ENCODE peak calls at places on chromosomes 12 and 14, in five cellular contexts. F is iPS DF 6.9, G is adipocyte, A is stomach, S is endothelial cell of umbilical vein. O is an unnamed sample.

GRCh38 chr14:22484638-22485037 is 104.4 kb downstream of the DAD1 start:
- DNase-seq in F (no peak), G (peak), A (no peak), S (no peak), O (no peak)

GRCh38 chr12:108335349-108336119 is 3.6 kb downstream of the CMKLR1 start:
- DNase-seq in F (no peak), G (no peak), A (no peak), S (no peak), O (no peak)

GRCh38 chr12:106219043-106219442 is 28.8 kb downstream of the CKAP4 start:
- DNase-seq in F (no peak), G (no peak), A (no peak), S (no peak), O (no peak)

GRCh38 chr14:75044322-75044721 is 6.9 kb downstream of the MLH3 start:
- DNase-seq in F (no peak), G (peak), A (no peak), S (peak), O (no peak)

GRCh38 chr12:101097829-101098580 is 112.0 kb downstream of the SLC5A8 start:
- DNase-seq in F (no peak), G (no peak), A (no peak), S (no peak), O (no peak)

GRCh38 chr12:4273651-4274395 is at the start of gene CCND2:
- DNase-seq in F (no peak), G (peak), A (peak), S (peak), O (no peak)

GRCh38 chr12:132986885-132987225 is 688 bp downstream of the ZNF26 start:
- DNase-seq in F (no peak), G (peak), A (no peak), S (no peak), O (no peak)

GRCh38 chr14:52069617-52070431 is 965 bp upstream of the NID2 start:
- DNase-seq in F (no peak), G (peak), A (no peak), S (no peak), O (no peak)

GRCh38 chr14:35687335-35687939 is 121.7 kb downstream of the RALGAPA1 start:
- DNase-seq in F (peak), G (peak), A (no peak), S (peak), O (peak)

GRCh38 chr14:25237845-25238244 is 187.9 kb upstream of the STXBP6 start:
- DNase-seq in F (peak), G (peak), A (no peak), S (peak), O (peak)

GRCh38 chr14:89365071-89365801 is 51.8 kb downstream of the FOXN3 start:
- DNase-seq in F (no peak), G (no peak), A (peak), S (no peak), O (peak)

GRCh38 chr12:2959508-2960431 is 573 bp downstream of the TEAD4 start:
- DNase-seq in F (no peak), G (peak), A (peak), S (peak), O (no peak)

DNA sequence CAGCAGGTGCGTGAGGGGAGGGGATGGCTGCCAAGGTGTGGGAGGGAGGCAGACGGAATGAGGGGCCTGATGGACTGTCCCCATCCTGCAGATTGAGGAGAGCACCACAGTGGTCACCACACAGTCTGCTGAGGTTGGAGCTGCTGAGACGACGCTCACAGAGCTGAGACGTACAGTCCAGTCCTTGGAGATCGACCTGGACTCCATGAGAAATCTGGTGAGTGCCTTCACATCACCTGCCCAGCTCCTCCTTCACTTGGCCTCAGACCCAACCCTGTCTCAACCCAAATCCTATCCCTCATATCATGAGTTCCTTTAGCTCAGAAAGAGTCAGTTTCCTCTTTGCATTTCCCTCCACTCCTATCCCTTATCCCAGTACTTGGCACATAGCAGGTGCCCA is 2.7 kb downstream of the KRT18 start:
- DNase-seq in F (no peak), G (no peak), A (no peak), S (no peak), O (no peak)
- H3K4me3 ChIP-seq in F (no peak), G (no peak), A (peak), S (no peak), O (no peak)

DNA sequence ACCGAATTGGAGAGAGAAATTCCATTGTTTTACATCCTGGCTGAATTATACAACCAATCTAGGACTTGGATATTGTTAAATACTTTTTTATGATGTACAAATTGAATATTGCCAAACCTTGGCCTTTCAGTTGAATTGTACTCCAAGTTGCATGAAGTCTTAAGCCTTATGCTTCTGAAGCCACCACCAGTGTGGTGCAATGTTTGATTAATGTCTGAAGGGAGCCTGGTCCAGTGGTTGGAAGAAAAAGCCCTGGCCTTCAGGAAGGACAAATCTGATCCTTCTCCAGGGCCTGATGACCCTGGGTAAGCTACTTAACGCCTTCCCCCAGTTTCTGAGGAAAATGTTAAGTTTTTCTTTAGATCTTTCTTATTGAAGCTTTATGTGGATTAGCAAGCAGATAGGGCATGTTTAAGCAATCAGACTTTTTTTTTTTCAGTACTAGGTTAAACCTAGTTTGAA is 72.0 kb downstream of the PAPOLA start:
- DNase-seq in F (no peak), G (peak), A (no peak), S (no peak), O (no peak)
- H3K4me3 ChIP-seq in F (no peak), G (no peak), A (no peak), S (no peak), O (no peak)

GRCh38 chr14:105087963-105088811 is 23.0 kb upstream of the GPR132 start:
- DNase-seq in F (no peak), G (peak), A (peak), S (no peak), O (no peak)

GRCh38 chr14:105084741-105085571 is 19.7 kb upstream of the GPR132 start:
- DNase-seq in F (no peak), G (no peak), A (peak), S (no peak), O (no peak)

GRCh38 chr14:105087308-105087962 is 22.2 kb upstream of the GPR132 start:
- DNase-seq in F (no peak), G (peak), A (peak), S (no peak), O (no peak)

GRCh38 chr14:105085766-105086165 is 20.5 kb upstream of the GPR132 start:
- DNase-seq in F (no peak), G (no peak), A (peak), S (no peak), O (no peak)

GRCh38 chr14:105086833-105087307 is 21.6 kb upstream of the GPR132 start:
- DNase-seq in F (peak), G (peak), A (peak), S (peak), O (peak)
- H3K4me3 ChIP-seq in F (peak), G (peak), A (peak), S (peak), O (peak)

GRCh38 chr12:40692617-40693502 is 621 bp downstream of the CNTN1 start:
- DNase-seq in F (no peak), G (no peak), A (no peak), S (no peak), O (no peak)
- H3K4me3 ChIP-seq in F (peak), G (peak), A (peak), S (peak), O (no peak)

DNA sequence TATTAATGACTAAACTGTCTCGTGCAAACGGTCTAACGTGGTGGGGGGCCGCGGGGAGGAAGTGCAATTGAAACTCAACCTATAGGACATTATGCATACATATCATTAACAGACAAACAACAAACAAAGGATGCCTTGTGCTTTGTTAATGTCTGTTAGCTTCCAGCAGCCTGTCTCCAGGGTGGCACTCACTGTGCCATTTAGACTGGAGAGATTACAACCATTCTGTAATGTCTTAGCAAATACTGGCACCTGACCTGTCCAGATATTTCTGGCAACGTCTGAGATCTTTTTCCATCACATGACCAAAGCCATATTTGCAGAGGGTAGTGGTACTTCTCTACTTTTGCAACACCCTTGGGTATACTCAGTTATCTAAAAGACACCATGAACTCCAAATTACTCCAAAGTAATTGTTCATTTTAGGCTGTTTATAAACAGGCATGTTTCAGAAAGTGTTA is 11.6 kb downstream of the BHLHE41 start:
- DNase-seq in F (no peak), G (peak), A (no peak), S (no peak), O (no peak)
- H3K4me3 ChIP-seq in F (no peak), G (peak), A (no peak), S (no peak), O (no peak)

O was measured in Jurkat, Clone E6-1.